ENCODE peak calls at places on chromosomes 4 and X, in six cellular contexts. J is SK-MEL-5, N is HCEC 1CT, V is NCI-H774, M is HL-60, Z is C1 segment of cervical spinal cord. D is an unnamed sample.

GRCh38 chrX:48711929-48712505 is 15.5 kb downstream of the SUV39H1 start:
- DNase-seq in J (no peak), N (no peak), V (no peak), M (no peak), Z (no peak), D (no peak)

GRCh38 chrX:72020204-72020603 is 109.6 kb downstream of the NHSL2 start:
- DNase-seq in J (no peak), N (no peak), V (no peak), M (no peak), Z (no peak), D (no peak)

GRCh38 chr4:22607382-22607781 is 85.4 kb upstream of the GBA3 start:
- DNase-seq in J (peak), N (peak), V (peak), M (peak), Z (peak), D (no peak)

GRCh38 chr4:17168571-17168970 is 270.1 kb upstream of the LDB2 start:
- DNase-seq in J (peak), N (peak), V (no peak), M (no peak), Z (peak), D (no peak)

GRCh38 chr4:150217804-150218203 is 139.6 kb downstream of the DCLK2 start:
- DNase-seq in J (no peak), N (no peak), V (no peak), M (no peak), Z (no peak), D (no peak)

GRCh38 chr4:40186665-40187014 is 10.2 kb upstream of the RHOH start:
- DNase-seq in J (no peak), N (no peak), V (no peak), M (no peak), Z (no peak), D (no peak)

GRCh38 chrX:107442914-107443527 is 6.4 kb upstream of the FRMPD3 start:
- DNase-seq in J (no peak), N (no peak), V (no peak), M (no peak), Z (no peak), D (no peak)

GRCh38 chrX:11632732-11633131 is 33.0 kb downstream of the ARHGAP6 start:
- DNase-seq in J (no peak), N (no peak), V (no peak), M (no peak), Z (no peak), D (no peak)

GRCh38 chr4:110092646-110093045 is 105.8 kb downstream of the ELOVL6 start:
- DNase-seq in J (no peak), N (no peak), V (no peak), M (no peak), Z (no peak), D (no peak)

GRCh38 chr4:26985836-26986235 is 125.2 kb downstream of the STIM2 start:
- DNase-seq in J (no peak), N (no peak), V (no peak), M (no peak), Z (no peak), D (no peak)

GRCh38 chr4:55183926-55184599 is 58.7 kb upstream of the KDR start:
- DNase-seq in J (peak), N (peak), V (no peak), M (no peak), Z (no peak), D (no peak)

GRCh38 chrX:29528281-29528680 is 687.1 kb upstream of the MAGEB2 start:
- DNase-seq in J (no peak), N (no peak), V (no peak), M (no peak), Z (no peak), D (no peak)

GRCh38 chrX:64642482-64642881 is 247.2 kb upstream of the MTMR8 start:
- DNase-seq in J (peak), N (no peak), V (no peak), M (no peak), Z (no peak), D (no peak)

GRCh38 chr4:183960912-183961569 is 55.9 kb downstream of the STOX2 start:
- DNase-seq in J (no peak), N (no peak), V (no peak), M (no peak), Z (peak), D (no peak)

GRCh38 chr4:62531731-62532130 is 1331.6 kb downstream of the ADGRL3 start:
- DNase-seq in J (peak), N (no peak), V (no peak), M (no peak), Z (no peak), D (no peak)

GRCh38 chr4:6296026-6296425 is 26.4 kb downstream of the WFS1 start:
- DNase-seq in J (no peak), N (no peak), V (no peak), M (no peak), Z (no peak), D (no peak)

GRCh38 chrX:48972214-48973164 is 845 bp upstream of the KCND1 start:
- DNase-seq in J (peak), N (peak), V (no peak), M (no peak), Z (no peak), D (no peak)

GRCh38 chr4:189592905-189593304 is 347.8 kb upstream of the FRG1 start:
- DNase-seq in J (no peak), N (no peak), V (no peak), M (no peak), Z (no peak), D (no peak)

GRCh38 chrX:25968920-25969319 is 169.2 kb upstream of the MAGEB18 start:
- DNase-seq in J (peak), N (no peak), V (peak), M (no peak), Z (no peak), D (no peak)

GRCh38 chrX:108070891-108071290 is 20.5 kb downstream of the PSMD10 start:
- DNase-seq in J (no peak), N (peak), V (no peak), M (no peak), Z (no peak), D (no peak)

GRCh38 chrX:106742193-106742592 is 15.7 kb downstream of the RNF128 start:
- DNase-seq in J (no peak), N (no peak), V (no peak), M (no peak), Z (no peak), D (no peak)

GRCh38 chrX:19709812-19710518 is 177.4 kb downstream of the SH3KBP1 start:
- DNase-seq in J (peak), N (peak), V (no peak), M (no peak), Z (no peak), D (no peak)

GRCh38 chr4:139988863-139989765 is 164.9 kb downstream of the MAML3 start:
- DNase-seq in J (peak), N (peak), V (no peak), M (peak), Z (peak), D (peak)

GRCh38 chr4:123587983-123588494 is 191.4 kb downstream of the SPRY1 start:
- DNase-seq in J (peak), N (peak), V (no peak), M (no peak), Z (no peak), D (no peak)

GRCh38 chr4:54942735-54943134 is 182.7 kb downstream of the KDR start:
- DNase-seq in J (no peak), N (no peak), V (no peak), M (no peak), Z (no peak), D (no peak)

GRCh38 chr4:18111100-18111499 is 89.5 kb upstream of the LCORL start:
- DNase-seq in J (no peak), N (no peak), V (no peak), M (no peak), Z (no peak), D (no peak)

GRCh38 chr4:57077550-57078311 is 32.5 kb downstream of the IGFBP7 start:
- DNase-seq in J (no peak), N (peak), V (no peak), M (no peak), Z (no peak), D (no peak)

D was measured in occipital lobe.